ENCODE peak calls at places on chromosomes 12 and 14, in eight cellular contexts. F, R, O, U, G, T, Y and D are unnamed samples.

GRCh38 chr12:65595016-65595560 is 229.2 kb upstream of the HMGA2 start:
- DNase-seq in U (peak), O (no peak), G (no peak), T (no peak), R (no peak), F (no peak), Y (no peak), D (no peak)

GRCh38 chr12:90953956-90954421 is 987 bp downstream of the CCER1 start:
- DNase-seq in Y (no peak), U (peak), F (no peak), G (no peak), R (no peak), T (no peak), O (no peak), D (no peak)

GRCh38 chr12:59193476-59194050 is 273.3 kb upstream of the LRIG3 start:
- DNase-seq in G (no peak), O (no peak), U (no peak), T (no peak), F (no peak), Y (no peak), R (no peak), D (no peak)

GRCh38 chr12:93848453-93849120 is 171.4 kb downstream of the CRADD start:
- DNase-seq in T (no peak), R (no peak), G (no peak), F (no peak), U (no peak), Y (no peak), O (no peak), D (no peak)

GRCh38 chr14:82447586-82447985 is 913.9 kb upstream of the SEL1L start:
- DNase-seq in F (no peak), R (no peak), U (no peak), T (no peak), Y (no peak), O (no peak), G (no peak), D (no peak)

GRCh38 chr12:12786716-12787601 is 1.5 kb downstream of the APOLD1 start:
- DNase-seq in Y (peak), R (peak), F (peak), G (peak), O (peak), T (peak), U (peak), D (peak)

GRCh38 chr12:7642876-7643309 is 22.8 kb downstream of the APOBEC1 start:
- DNase-seq in O (peak), Y (no peak), T (no peak), U (no peak), G (no peak), R (peak), F (no peak), D (no peak)

GRCh38 chr12:109949089-109949488 is 47.1 kb downstream of the GIT2 start:
- DNase-seq in F (peak), O (no peak), T (no peak), Y (no peak), R (no peak), G (no peak), U (no peak), D (no peak)

GRCh38 chr12:85825751-85826150 is 10.5 kb downstream of the RASSF9 start:
- DNase-seq in T (peak), U (no peak), O (no peak), F (no peak), R (no peak), G (no peak), Y (no peak), D (no peak)

GRCh38 chr12:92628476-92628875 is 74.3 kb upstream of the PLEKHG7 start:
- DNase-seq in F (no peak), U (no peak), G (no peak), Y (no peak), R (no peak), O (no peak), T (no peak), D (no peak)

GRCh38 chr12:128592345-128592744 is 231.4 kb downstream of the SLC15A4 start:
- DNase-seq in R (no peak), U (no peak), G (no peak), F (no peak), T (no peak), O (no peak), Y (no peak), D (no peak)

GRCh38 chr12:56629459-56630179 is 507 bp downstream of the BAZ2A start:
- DNase-seq in T (no peak), O (peak), G (peak), F (peak), R (peak), Y (peak), U (no peak), D (no peak)

GRCh38 chr12:96882862-96883261 is 24.2 kb upstream of the NEDD1 start:
- DNase-seq in T (no peak), Y (no peak), F (peak), U (no peak), R (no peak), O (no peak), G (no peak), D (no peak)

GRCh38 chr12:56256326-56256960 is 1.7 kb downstream of the ANKRD52 start:
- DNase-seq in F (peak), O (no peak), T (no peak), Y (no peak), U (peak), R (no peak), G (no peak), D (no peak)

GRCh38 chr12:6368906-6369525 is 6.3 kb downstream of the SCNN1A start:
- DNase-seq in G (no peak), U (no peak), F (no peak), Y (no peak), T (no peak), O (no peak), R (no peak), D (no peak)

GRCh38 chr14:22190411-22191191 is 398.4 kb downstream of the DAD1 start:
- DNase-seq in Y (no peak), U (no peak), O (no peak), T (no peak), F (no peak), R (no peak), G (no peak), D (no peak)

GRCh38 chr12:132874175-132874574 is 13.2 kb downstream of the CHFR start:
- DNase-seq in O (no peak), F (no peak), G (no peak), U (no peak), T (no peak), R (no peak), Y (no peak), D (no peak)

GRCh38 chr14:93207468-93208308 is 632 bp downstream of the UBR7 start:
- DNase-seq in G (peak), Y (no peak), O (peak), U (no peak), R (peak), F (peak), T (no peak), D (peak)

GRCh38 chr12:60630796-60631195 is 1035.0 kb downstream of the SLC16A7 start:
- DNase-seq in F (no peak), U (no peak), O (no peak), Y (no peak), T (no peak), R (no peak), G (no peak), D (no peak)

GRCh38 chr14:23177181-23177580 is 6.3 kb downstream of the SLC7A8 start:
- DNase-seq in G (no peak), Y (no peak), R (no peak), F (no peak), T (no peak), O (no peak), U (no peak), D (no peak)

GRCh38 chr12:30026621-30027234 is 243.0 kb upstream of the TMTC1 start:
- DNase-seq in T (no peak), U (no peak), F (peak), O (no peak), G (no peak), R (no peak), Y (no peak), D (no peak)

GRCh38 chr12:49414364-49414763 is 47.1 kb downstream of the SPATS2 start:
- DNase-seq in U (no peak), R (no peak), O (no peak), G (no peak), F (no peak), Y (no peak), T (no peak), D (no peak)

GRCh38 chr12:102349079-102349478 is 131.3 kb downstream of the IGF1 start:
- DNase-seq in G (no peak), T (no peak), F (no peak), O (no peak), R (no peak), Y (no peak), U (no peak), D (no peak)

GRCh38 chr12:49983892-49984291 is 11.1 kb downstream of the AQP6 start:
- DNase-seq in T (peak), G (no peak), R (no peak), O (no peak), U (no peak), Y (no peak), F (peak), D (peak)

GRCh38 chr12:13094349-13094748 is 9.1 kb downstream of the GSG1 start:
- DNase-seq in T (no peak), U (no peak), O (no peak), Y (no peak), G (no peak), R (peak), F (peak), D (no peak)

GRCh38 chr12:71472441-71472911 is 32.9 kb downstream of the LGR5 start:
- DNase-seq in F (peak), Y (no peak), R (no peak), U (no peak), O (no peak), G (no peak), T (no peak), D (no peak)

GRCh38 chr14:75522224-75522764 is at the start of gene BATF:
- DNase-seq in T (no peak), G (no peak), O (peak), R (no peak), U (no peak), F (no peak), Y (peak), D (no peak)

GRCh38 chr14:94921870-94922585 is 152.1 kb upstream of the GSC start:
- DNase-seq in T (no peak), U (no peak), F (peak), O (no peak), R (no peak), G (no peak), Y (no peak), D (no peak)

GRCh38 chr12:14663002-14663401 is 33.4 kb downstream of the GUCY2C start:
- DNase-seq in G (no peak), F (no peak), O (no peak), Y (no peak), U (no peak), T (no peak), R (no peak), D (no peak)

GRCh38 chr12:72276212-72276865 is 4.2 kb downstream of the TRHDE start:
- DNase-seq in O (no peak), Y (no peak), T (no peak), R (no peak), G (no peak), F (no peak), U (no peak), D (no peak)

GRCh38 chr14:50943261-50943942 is 881 bp downstream of the PYGL start:
- DNase-seq in G (peak), F (peak), R (peak), O (no peak), Y (no peak), T (no peak), U (peak), D (no peak)

GRCh38 chr14:65453807-65454480 is 41.4 kb downstream of the FUT8 start:
- DNase-seq in Y (no peak), O (no peak), G (no peak), U (no peak), F (no peak), T (no peak), R (no peak), D (no peak)

GRCh38 chr12:14399871-14400270 is 34.4 kb downstream of the ATF7IP start:
- DNase-seq in G (no peak), O (peak), U (no peak), R (peak), Y (no peak), T (no peak), F (peak), D (no peak)

GRCh38 chr12:115830070-115830469 is 447.4 kb downstream of the MED13L start:
- DNase-seq in Y (no peak), O (no peak), U (no peak), F (no peak), T (no peak), G (no peak), R (no peak), D (no peak)

GRCh38 chr12:65612440-65612839 is 211.8 kb upstream of the HMGA2 start:
- DNase-seq in O (no peak), T (no peak), G (no peak), U (no peak), R (no peak), Y (no peak), F (peak), D (no peak)

GRCh38 chr14:22737052-22737451 is 29.4 kb upstream of the OXA1L start:
- DNase-seq in U (no peak), G (no peak), Y (no peak), R (no peak), O (peak), T (no peak), F (no peak), D (no peak)

GRCh38 chr12:1488908-1489381 is 105.4 kb downstream of the FBXL14 start:
- DNase-seq in R (no peak), F (peak), T (no peak), U (no peak), G (no peak), O (peak), Y (peak), D (no peak)

GRCh38 chr12:56280849-56281248 is 14.1 kb downstream of the COQ10A start:
- DNase-seq in U (no peak), F (no peak), T (no peak), Y (no peak), O (no peak), G (no peak), R (no peak), D (no peak)

GRCh38 chr14:97185186-97185585 is 388.0 kb downstream of the VRK1 start:
- DNase-seq in O (peak), F (no peak), G (no peak), U (no peak), R (no peak), Y (peak), T (no peak), D (no peak)